ENCODE peak calls at places on chromosomes 1 and 21, in four cellular contexts. X, M, V and K are unnamed samples.

GRCh38 chr1:85451236-85451830 is 13.6 kb downstream of the DDAH1 start:
- DNase-seq in X (no peak), M (no peak), V (no peak), K (peak)

GRCh38 chr1:200907611-200908097 is 13.0 kb downstream of the INAVA start:
- DNase-seq in X (no peak), M (no peak), V (no peak), K (peak)

GRCh38 chr1:114352797-114353196 is 158.2 kb downstream of the TRIM33 start:
- DNase-seq in X (no peak), M (peak), V (no peak), K (no peak)

GRCh38 chr21:33402011-33402979 is 918 bp upstream of the IFNGR2 start:
- DNase-seq in X (peak), M (peak), V (no peak), K (no peak)

GRCh38 chr1:43530483-43531452 is at the start of gene PTPRF:
- DNase-seq in X (no peak), M (peak), V (peak), K (peak)

GRCh38 chr1:167627615-167627864 is 2.5 kb upstream of the RCSD1 start:
- DNase-seq in X (no peak), M (no peak), V (no peak), K (no peak)

GRCh38 chr1:199243423-199244061 is 604.7 kb downstream of the PTPRC start:
- DNase-seq in X (peak), M (peak), V (peak), K (peak)

GRCh38 chr1:153678519-153679336 is at the start of gene NPR1:
- DNase-seq in X (no peak), M (peak), V (peak), K (no peak)

GRCh38 chr1:25099343-25099951 is 132.9 kb downstream of the SYF2 start:
- DNase-seq in X (no peak), M (no peak), V (no peak), K (no peak)

GRCh38 chr1:165659581-165659895 is 28.5 kb downstream of the MGST3 start:
- DNase-seq in X (no peak), M (no peak), V (no peak), K (no peak)

GRCh38 chr1:32892368-32893197 is 6.3 kb downstream of the HPCA start:
- DNase-seq in X (no peak), M (no peak), V (peak), K (no peak)

GRCh38 chr1:181062800-181063428 is 25.6 kb upstream of the IER5 start:
- DNase-seq in X (no peak), M (no peak), V (no peak), K (no peak)

GRCh38 chr1:212557739-212558664 is 50.6 kb upstream of the ATF3 start:
- DNase-seq in X (no peak), M (peak), V (no peak), K (peak)

GRCh38 chr1:116457944-116458343 is 84.9 kb downstream of the ATP1A1 start:
- DNase-seq in X (no peak), M (no peak), V (no peak), K (no peak)

GRCh38 chr1:220300442-220301121 is 28.3 kb upstream of the RAB3GAP2 start:
- DNase-seq in X (peak), M (peak), V (peak), K (peak)

GRCh38 chr1:187951817-187952216 is 1123.1 kb downstream of the PLA2G4A start:
- DNase-seq in X (no peak), M (no peak), V (no peak), K (no peak)

GRCh38 chr21:27831821-27832569 is 865.1 kb upstream of the ADAMTS5 start:
- DNase-seq in X (no peak), M (no peak), V (no peak), K (no peak)

GRCh38 chr1:44635439-44635838 is 38.8 kb downstream of the TMEM53 start:
- DNase-seq in X (no peak), M (no peak), V (no peak), K (no peak)
- H3K27ac ChIP-seq in X (no peak), M (no peak), V (no peak), K (no peak)

GRCh38 chr1:94038511-94038910 is 82.4 kb downstream of the ABCA4 start:
- DNase-seq in X (no peak), M (no peak), V (no peak), K (no peak)
- H3K27ac ChIP-seq in X (no peak), M (no peak), V (no peak), K (peak)

GRCh38 chr1:235262539-235262938 is 65.4 kb downstream of the ARID4B start:
- DNase-seq in X (no peak), M (no peak), V (no peak), K (no peak)

GRCh38 chr1:235254721-235255120 is 73.3 kb downstream of the ARID4B start:
- DNase-seq in X (no peak), M (no peak), V (no peak), K (no peak)

GRCh38 chr1:235264327-235264726 is 63.7 kb downstream of the ARID4B start:
- DNase-seq in X (no peak), M (no peak), V (no peak), K (no peak)

GRCh38 chr1:235261243-235261642 is 66.7 kb downstream of the ARID4B start:
- DNase-seq in X (no peak), M (no peak), V (no peak), K (no peak)

DNA sequence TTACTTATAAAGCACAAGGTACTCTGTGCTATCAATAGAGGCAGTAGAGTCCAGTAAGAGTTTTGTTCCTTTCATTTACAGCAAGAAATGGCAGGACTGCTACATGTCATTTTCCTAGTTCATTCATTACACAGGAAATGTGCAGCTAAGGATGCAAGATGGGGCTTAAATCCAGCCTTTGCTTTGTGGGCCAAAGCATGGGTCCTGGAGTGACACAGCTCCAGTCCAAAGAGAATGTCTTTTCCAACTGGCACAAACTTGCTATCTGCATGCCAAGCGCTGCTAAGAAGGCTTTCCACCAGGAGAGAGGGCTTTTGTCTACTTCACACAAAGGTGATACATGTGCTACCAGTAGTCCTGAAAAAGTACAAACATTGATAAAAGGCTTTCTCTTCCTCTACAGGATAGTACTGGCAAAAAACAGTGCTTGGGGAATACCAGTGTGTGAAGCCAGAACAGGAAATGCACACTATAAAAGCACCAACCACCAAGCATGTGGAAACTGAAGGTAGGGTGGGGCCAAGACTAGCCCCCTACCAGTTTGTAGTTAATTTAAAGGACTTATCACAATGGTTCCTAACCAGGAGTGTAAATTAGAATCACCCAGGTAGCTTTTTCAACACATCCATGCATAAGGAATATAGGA is 68.7 kb downstream of the ARID4B start:
- DNase-seq in X (no peak), M (no peak), V (peak), K (no peak)
- H3K27ac ChIP-seq in X (no peak), M (no peak), V (peak), K (no peak)

DNA sequence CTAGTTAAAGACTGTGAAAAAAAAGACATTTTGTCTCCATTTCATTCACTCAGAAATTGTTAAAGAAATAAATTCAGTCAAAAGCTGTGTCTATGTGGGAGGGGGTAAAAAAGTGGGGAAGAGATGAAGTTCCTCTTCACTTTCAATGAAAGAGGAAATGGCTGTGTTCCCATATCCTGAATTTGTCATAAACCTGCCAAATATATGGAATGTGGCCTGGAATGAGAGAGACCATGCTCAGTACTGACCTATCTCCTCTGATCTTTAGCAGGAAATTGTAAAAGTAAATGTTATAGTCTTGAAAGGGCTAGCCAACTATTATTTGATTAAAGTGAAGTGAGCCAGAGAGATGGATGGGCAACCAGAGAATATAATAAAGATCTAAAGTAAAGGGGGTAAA is 130.2 kb upstream of the C21orf91 start:
- DNase-seq in X (no peak), M (no peak), V (no peak), K (no peak)
- H3K27ac ChIP-seq in X (no peak), M (no peak), V (no peak), K (no peak)

GRCh38 chr21:44780140-44780508 is 21.5 kb downstream of the UBE2G2 start:
- DNase-seq in X (no peak), M (no peak), V (no peak), K (no peak)

GRCh38 chr21:44784810-44785209 is 16.8 kb downstream of the UBE2G2 start:
- DNase-seq in X (no peak), M (no peak), V (no peak), K (no peak)

GRCh38 chr21:44780767-44781459 is 20.7 kb downstream of the UBE2G2 start:
- DNase-seq in X (no peak), M (no peak), V (no peak), K (no peak)

GRCh38 chr21:44785620-44786344 is 15.8 kb downstream of the UBE2G2 start:
- DNase-seq in X (no peak), M (no peak), V (no peak), K (peak)

DNA sequence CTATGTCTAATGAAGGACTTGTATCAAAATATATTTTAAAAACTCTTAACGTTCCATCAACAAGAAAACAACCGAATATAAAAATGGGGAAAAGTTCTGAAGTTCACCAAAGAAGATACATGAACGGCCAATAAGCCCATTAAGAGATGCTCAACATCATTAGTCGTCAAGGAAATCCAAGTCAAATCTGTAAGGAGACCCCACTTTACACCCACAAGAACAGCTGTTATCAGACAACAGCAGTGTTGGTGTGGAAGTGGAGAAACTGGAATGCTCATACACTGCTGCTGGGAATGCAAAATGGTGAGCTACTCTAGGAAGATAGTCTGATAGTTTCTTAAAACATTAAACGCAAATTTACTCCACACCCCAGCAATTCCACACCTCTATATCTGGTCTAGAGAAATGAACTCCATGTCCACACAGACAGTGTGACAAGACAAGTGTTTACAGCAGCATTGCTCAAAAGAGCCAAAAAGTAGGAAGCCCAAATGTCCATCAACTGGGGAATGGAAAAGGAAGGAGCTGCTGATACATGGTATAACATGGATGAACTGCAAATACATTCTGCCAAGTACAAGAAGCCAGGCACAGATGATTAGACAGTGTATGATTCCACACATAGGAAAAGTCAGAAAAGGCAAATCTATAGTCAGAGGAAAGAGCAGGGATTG is 18.5 kb downstream of the UBE2G2 start:
- DNase-seq in X (no peak), M (no peak), V (no peak), K (no peak)
- H3K27ac ChIP-seq in X (no peak), M (no peak), V (no peak), K (no peak)